ENCODE peak calls at places on chromosome 6, in five cellular contexts. P is Peyer's patch, U is ovary, D is neural progenitor cell, Z is spleen. W is an unnamed sample.

GRCh38 chr6:20092071-20092566 is 120.2 kb downstream of the MBOAT1 start:
- DNase-seq in P (no peak), U (no peak), D (peak; percentile 58), Z (no peak), W (peak; percentile 23)

GRCh38 chr6:16555550-16555949 is 205.7 kb downstream of the ATXN1 start:
- DNase-seq in P (no peak), U (no peak), D (no peak), Z (no peak), W (no peak)

GRCh38 chr6:138785092-138785491 is 10.8 kb upstream of the ECT2L start:
- DNase-seq in P (no peak), U (no peak), D (no peak), Z (no peak), W (no peak)

GRCh38 chr6:79373880-79374279 is 139.4 kb upstream of the HMGN3 start:
- DNase-seq in P (no peak), U (no peak), D (no peak), Z (no peak), W (no peak)

GRCh38 chr6:110430236-110430635 is 14.9 kb upstream of the DDO start:
- DNase-seq in P (no peak), U (no peak), D (no peak), Z (no peak), W (no peak)

GRCh38 chr6:20497200-20497820 is 36.9 kb upstream of the CDKAL1 start:
- DNase-seq in P (no peak), U (no peak), D (no peak), Z (no peak), W (no peak)

GRCh38 chr6:20217900-20218299 is 5.6 kb upstream of the MBOAT1 start:
- DNase-seq in P (no peak), U (no peak), D (no peak), Z (no peak), W (no peak)

GRCh38 chr6:21668794-21669193 is 75.2 kb downstream of the SOX4 start:
- DNase-seq in P (no peak), U (no peak), D (no peak), Z (no peak), W (no peak)

GRCh38 chr6:16236648-16237199 is 1.7 kb upstream of the GMPR start:
- DNase-seq in P (peak; percentile 43), U (no peak), D (no peak), Z (peak; percentile 21), W (no peak)

GRCh38 chr6:53441761-53442160 is 93.0 kb upstream of the ELOVL5 start:
- DNase-seq in P (no peak), U (no peak), D (no peak), Z (no peak), W (no peak)

GRCh38 chr6:133548409-133548808 is 307.3 kb downstream of the EYA4 start:
- DNase-seq in P (no peak), U (no peak), D (peak; percentile 13), Z (no peak), W (no peak)

GRCh38 chr6:166638566-166638965 is 11.5 kb upstream of the RPS6KA2 start:
- DNase-seq in P (no peak), U (no peak), D (no peak), Z (no peak), W (no peak)

GRCh38 chr6:76490456-76490855 is 418.0 kb upstream of the IMPG1 start:
- DNase-seq in P (no peak), U (no peak), D (no peak), Z (no peak), W (no peak)

GRCh38 chr6:36389353-36389752 is 1.9 kb upstream of the ETV7 start:
- DNase-seq in P (no peak), U (no peak), D (no peak), Z (no peak), W (no peak)

GRCh38 chr6:2765896-2766766 is 938 bp downstream of the WRNIP1 start:
- DNase-seq in P (peak; percentile 38), U (peak; percentile 73), D (peak; percentile 81), Z (peak; percentile 93), W (peak; percentile 32)

GRCh38 chr6:107689881-107690545 is 134.1 kb downstream of the SCML4 start:
- DNase-seq in P (no peak), U (no peak), D (no peak), Z (no peak), W (no peak)

GRCh38 chr6:169172946-169173345 is 80.7 kb downstream of the THBS2 start:
- DNase-seq in P (no peak), U (peak; percentile 30), D (no peak), Z (no peak), W (no peak)
- H3K27ac ChIP-seq in P (no peak overlapping the region), U (no peak overlapping the region), D (no peak overlapping the region), Z (no peak overlapping the region), W (no peak overlapping the region)

GRCh38 chr6:157726892-157727628 is 96.0 kb upstream of the SNX9 start:
- DNase-seq in P (no peak), U (peak; percentile 72), D (no peak), Z (no peak), W (no peak)
- H3K27ac ChIP-seq in P (no peak overlapping the region), U (no peak overlapping the region), D (no peak overlapping the region), Z (no peak overlapping the region), W (no peak overlapping the region)

GRCh38 chr6:113317870-113318269 is 539.3 kb upstream of the MARCKS start:
- DNase-seq in P (no peak), U (no peak), D (peak; percentile 52), Z (no peak), W (no peak)

GRCh38 chr6:113318553-113318952 is 538.6 kb upstream of the MARCKS start:
- DNase-seq in P (no peak), U (no peak), D (no peak), Z (no peak), W (no peak)

GRCh38 chr6:113313841-113314240 is 543.3 kb upstream of the MARCKS start:
- DNase-seq in P (no peak), U (no peak), D (no peak), Z (no peak), W (no peak)

GRCh38 chr6:113315068-113315467 is 542.1 kb upstream of the MARCKS start:
- DNase-seq in P (no peak), U (no peak), D (no peak), Z (no peak), W (no peak)

DNA sequence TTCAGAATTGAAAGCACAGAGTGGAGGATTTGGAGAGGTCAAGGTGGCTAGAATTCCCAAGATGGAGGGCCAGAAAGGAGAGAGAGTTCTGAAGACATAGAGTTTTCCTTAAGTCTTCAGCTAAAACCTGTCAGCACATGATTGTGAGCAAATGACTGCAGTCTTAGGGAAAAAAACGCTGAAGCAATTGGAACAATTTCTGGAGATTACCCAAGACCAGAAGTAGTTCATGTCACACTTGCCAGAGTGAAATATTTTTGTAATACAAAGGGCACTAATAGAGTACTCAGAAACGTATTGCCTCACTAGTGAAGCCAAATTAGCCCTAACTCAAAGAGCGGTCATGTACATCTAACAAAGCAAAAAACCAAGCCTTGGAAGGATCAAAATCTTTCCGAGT is 541.3 kb upstream of the MARCKS start:
- DNase-seq in P (no peak), U (no peak), D (no peak), Z (no peak), W (no peak)
- H3K27ac ChIP-seq in P (no peak overlapping the region), U (no peak overlapping the region), D (no peak overlapping the region), Z (no peak overlapping the region), W (no peak overlapping the region)

GRCh38 chr6:13378669-13379590 is 50.6 kb upstream of the TBC1D7 start:
- DNase-seq in P (no peak), U (no peak), D (no peak), Z (no peak), W (no peak)
- H3K27ac ChIP-seq in P (peak overlapping the region; percentile 67), U (no peak overlapping the region), D (no peak overlapping the region), Z (no peak overlapping the region), W (no peak overlapping the region)

DNA sequence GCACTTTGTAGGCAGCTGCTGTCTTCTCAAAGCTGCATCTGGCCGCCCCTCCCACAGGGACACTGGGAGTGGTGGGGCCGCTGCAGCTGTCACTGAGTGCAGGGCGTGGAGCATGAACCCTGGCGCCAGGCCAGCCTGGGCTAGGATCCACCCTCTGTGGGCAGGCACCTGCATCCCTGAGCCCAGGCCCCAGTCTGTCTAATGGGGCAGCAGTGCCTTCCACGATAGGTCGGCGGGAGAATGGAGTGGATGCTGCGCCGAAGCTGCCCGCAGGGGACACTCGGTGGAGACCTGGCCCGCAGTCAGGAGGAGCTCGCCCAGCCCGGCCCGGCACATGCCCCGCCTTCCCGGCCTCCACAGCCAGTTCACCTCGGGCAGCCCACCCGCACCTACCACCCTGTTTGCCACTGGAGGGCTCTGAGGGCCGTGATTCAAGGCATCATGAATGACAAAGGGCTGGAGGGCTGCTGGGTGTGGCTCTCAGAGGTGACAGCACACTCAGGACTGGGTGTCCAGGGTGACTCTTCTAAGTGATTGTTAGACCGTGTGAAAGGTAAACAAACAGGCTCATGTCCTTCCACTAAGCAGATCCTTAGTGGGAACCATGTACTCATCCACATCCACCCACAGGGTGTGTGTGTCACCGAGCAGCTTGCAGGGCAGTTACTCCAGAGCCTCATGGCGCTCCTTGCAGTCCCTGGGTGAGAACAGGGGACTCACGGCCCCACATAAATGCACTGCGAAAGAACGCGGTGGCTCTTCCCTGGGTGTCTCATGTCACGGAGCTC is 133.9 kb downstream of the AGPAT4 start:
- DNase-seq in P (no peak), U (no peak), D (no peak), Z (no peak), W (no peak)
- H3K27ac ChIP-seq in P (no peak overlapping the region), U (no peak overlapping the region), D (no peak overlapping the region), Z (no peak overlapping the region), W (no peak overlapping the region)

GRCh38 chr6:27174958-27175357 is 72.5 kb upstream of the PRSS16 start:
- DNase-seq in P (no peak), U (no peak), D (no peak), Z (no peak), W (no peak)
- H3K27ac ChIP-seq in P (no peak overlapping the region), U (no peak overlapping the region), D (no peak overlapping the region), Z (no peak overlapping the region), W (no peak overlapping the region)

GRCh38 chr6:39087197-39087596 is 27.8 kb downstream of the SAYSD1 start:
- DNase-seq in P (no peak), U (no peak), D (no peak), Z (no peak), W (no peak)

GRCh38 chr6:39090036-39090435 is 24.9 kb downstream of the SAYSD1 start:
- DNase-seq in P (no peak), U (no peak), D (no peak), Z (no peak), W (no peak)

GRCh38 chr6:39086294-39086693 is 28.7 kb downstream of the SAYSD1 start:
- DNase-seq in P (no peak), U (no peak), D (no peak), Z (no peak), W (no peak)

GRCh38 chr6:39086711-39087110 is 28.3 kb downstream of the SAYSD1 start:
- DNase-seq in P (no peak), U (no peak), D (no peak), Z (no peak), W (no peak)

GRCh38 chr6:39088331-39088730 is 26.7 kb downstream of the SAYSD1 start:
- DNase-seq in P (no peak), U (no peak), D (peak; percentile 93), Z (no peak), W (no peak)
- H3K27ac ChIP-seq in P (no peak overlapping the region), U (no peak overlapping the region), D (no peak overlapping the region), Z (no peak overlapping the region), W (no peak overlapping the region)

DNA sequence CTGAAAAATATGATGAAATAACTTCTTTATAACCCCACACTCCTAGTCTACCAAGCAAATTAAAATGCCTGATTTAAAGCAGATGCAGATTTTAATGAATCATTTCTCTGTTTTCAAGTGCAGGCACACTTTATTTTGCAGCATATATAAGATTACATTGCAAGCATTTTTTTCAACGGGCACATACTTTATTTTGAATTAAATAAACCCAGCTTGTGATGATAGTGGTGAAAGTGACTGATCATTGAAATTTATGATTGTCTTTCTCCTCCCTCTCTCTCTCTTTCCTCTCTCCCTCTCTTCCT is 12.2 kb upstream of the MOXD1 start:
- DNase-seq in P (no peak), U (no peak), D (no peak), Z (no peak), W (no peak)
- H3K27ac ChIP-seq in P (no peak overlapping the region), U (no peak overlapping the region), D (no peak overlapping the region), Z (no peak overlapping the region), W (no peak overlapping the region)